ENCODE peak calls at places on chromosomes 1 and 21, in six cellular contexts. One of them, this sample, is unnamed.

GRCh38 chr1:214623430-214623829 is 20.4 kb downstream of the CENPF start:
- DNase-seq in IMR-90: no peak
- DNase-seq in neuronal stem cell: no peak
- DNase-seq in mesenchymal stem cell: no peak
- DNase-seq in mesendoderm: no peak
- DNase-seq in trophoblast cell: peak
- DNase-seq in this sample: no peak

GRCh38 chr1:12643079-12643478 is 806 bp upstream of the AADACL4 start:
- DNase-seq in IMR-90: no peak
- DNase-seq in neuronal stem cell: no peak
- DNase-seq in mesenchymal stem cell: no peak
- DNase-seq in mesendoderm: no peak
- DNase-seq in trophoblast cell: no peak
- DNase-seq in this sample: no peak

GRCh38 chr1:160547371-160547901 is 24.4 kb upstream of the SLAMF6 start:
- DNase-seq in IMR-90: no peak
- DNase-seq in neuronal stem cell: no peak
- DNase-seq in mesenchymal stem cell: no peak
- DNase-seq in mesendoderm: no peak
- DNase-seq in trophoblast cell: no peak
- DNase-seq in this sample: no peak

GRCh38 chr1:205963352-205963751 is 20.1 kb upstream of the SLC26A9 start:
- DNase-seq in IMR-90: peak
- DNase-seq in neuronal stem cell: no peak
- DNase-seq in mesenchymal stem cell: peak
- DNase-seq in mesendoderm: no peak
- DNase-seq in trophoblast cell: peak
- DNase-seq in this sample: no peak

GRCh38 chr1:42876009-42876408 is 29.6 kb downstream of the ZNF691 start:
- DNase-seq in IMR-90: no peak
- DNase-seq in neuronal stem cell: no peak
- DNase-seq in mesenchymal stem cell: no peak
- DNase-seq in mesendoderm: no peak
- DNase-seq in trophoblast cell: no peak
- DNase-seq in this sample: no peak

GRCh38 chr1:153798468-153798780 is 23.2 kb downstream of the SLC27A3 start:
- DNase-seq in IMR-90: no peak
- DNase-seq in neuronal stem cell: no peak
- DNase-seq in mesenchymal stem cell: no peak
- DNase-seq in mesendoderm: no peak
- DNase-seq in trophoblast cell: no peak
- DNase-seq in this sample: no peak

GRCh38 chr1:19845166-19845954 is 30.3 kb upstream of the RNF186 start:
- DNase-seq in IMR-90: no peak
- DNase-seq in neuronal stem cell: no peak
- DNase-seq in mesenchymal stem cell: no peak
- DNase-seq in mesendoderm: no peak
- DNase-seq in trophoblast cell: no peak
- DNase-seq in this sample: no peak

GRCh38 chr1:205128050-205128449 is 6.3 kb upstream of the RBBP5 start:
- DNase-seq in IMR-90: no peak
- DNase-seq in neuronal stem cell: no peak
- DNase-seq in mesenchymal stem cell: no peak
- DNase-seq in mesendoderm: no peak
- DNase-seq in trophoblast cell: no peak
- DNase-seq in this sample: no peak

GRCh38 chr1:20366766-20367602 is 76.3 kb downstream of the VWA5B1 start:
- DNase-seq in IMR-90: peak
- DNase-seq in neuronal stem cell: no peak
- DNase-seq in mesenchymal stem cell: peak
- DNase-seq in mesendoderm: peak
- DNase-seq in trophoblast cell: peak
- DNase-seq in this sample: peak

GRCh38 chr1:53585565-53585964 is 126.4 kb downstream of the DMRTB1 start:
- DNase-seq in IMR-90: no peak
- DNase-seq in neuronal stem cell: no peak
- DNase-seq in mesenchymal stem cell: no peak
- DNase-seq in mesendoderm: no peak
- DNase-seq in trophoblast cell: no peak
- DNase-seq in this sample: no peak

GRCh38 chr1:231940721-231941120 is 314.1 kb downstream of the DISC1 start:
- DNase-seq in IMR-90: no peak
- DNase-seq in neuronal stem cell: no peak
- DNase-seq in mesenchymal stem cell: no peak
- DNase-seq in mesendoderm: no peak
- DNase-seq in trophoblast cell: no peak
- DNase-seq in this sample: no peak

GRCh38 chr1:32742132-32742947 is 39.8 kb upstream of the SYNC start:
- DNase-seq in IMR-90: no peak
- DNase-seq in neuronal stem cell: no peak
- DNase-seq in mesenchymal stem cell: no peak
- DNase-seq in mesendoderm: peak
- DNase-seq in trophoblast cell: no peak
- DNase-seq in this sample: peak

GRCh38 chr1:243903023-243903422 is 53.0 kb upstream of the AKT3 start:
- DNase-seq in IMR-90: no peak
- DNase-seq in neuronal stem cell: no peak
- DNase-seq in mesenchymal stem cell: no peak
- DNase-seq in mesendoderm: no peak
- DNase-seq in trophoblast cell: no peak
- DNase-seq in this sample: no peak

GRCh38 chr1:244782056-244782455 is 53.4 kb upstream of the COX20 start:
- DNase-seq in IMR-90: peak
- DNase-seq in neuronal stem cell: no peak
- DNase-seq in mesenchymal stem cell: no peak
- DNase-seq in mesendoderm: no peak
- DNase-seq in trophoblast cell: no peak
- DNase-seq in this sample: no peak

GRCh38 chr1:188058801-188059200 is 1230.1 kb downstream of the PLA2G4A start:
- DNase-seq in IMR-90: no peak
- DNase-seq in neuronal stem cell: no peak
- DNase-seq in mesenchymal stem cell: no peak
- DNase-seq in mesendoderm: no peak
- DNase-seq in trophoblast cell: no peak
- DNase-seq in this sample: no peak

GRCh38 chr21:14686466-14687276 is 140.6 kb upstream of the SAMSN1 start:
- DNase-seq in IMR-90: no peak
- DNase-seq in neuronal stem cell: no peak
- DNase-seq in mesenchymal stem cell: no peak
- DNase-seq in mesendoderm: no peak
- DNase-seq in trophoblast cell: peak
- DNase-seq in this sample: no peak

GRCh38 chr21:45635271-45636151 is 8.0 kb upstream of the PCBP3 start:
- DNase-seq in IMR-90: no peak
- DNase-seq in neuronal stem cell: no peak
- DNase-seq in mesenchymal stem cell: no peak
- DNase-seq in mesendoderm: no peak
- DNase-seq in trophoblast cell: no peak
- DNase-seq in this sample: no peak

GRCh38 chr21:45637883-45638282 is 5.6 kb upstream of the PCBP3 start:
- DNase-seq in IMR-90: no peak
- DNase-seq in neuronal stem cell: no peak
- DNase-seq in mesenchymal stem cell: no peak
- DNase-seq in mesendoderm: no peak
- DNase-seq in trophoblast cell: no peak
- DNase-seq in this sample: no peak

GRCh38 chr21:45634511-45635183 is 8.9 kb upstream of the PCBP3 start:
- DNase-seq in IMR-90: peak
- DNase-seq in neuronal stem cell: no peak
- DNase-seq in mesenchymal stem cell: no peak
- DNase-seq in mesendoderm: no peak
- DNase-seq in trophoblast cell: no peak
- DNase-seq in this sample: no peak

GRCh38 chr21:45636921-45637646 is 6.4 kb upstream of the PCBP3 start:
- DNase-seq in IMR-90: no peak
- DNase-seq in neuronal stem cell: no peak
- DNase-seq in mesenchymal stem cell: no peak
- DNase-seq in mesendoderm: no peak
- DNase-seq in trophoblast cell: no peak
- DNase-seq in this sample: no peak

GRCh38 chr21:45636459-45636858 is 7.1 kb upstream of the PCBP3 start:
- DNase-seq in IMR-90: no peak
- DNase-seq in neuronal stem cell: no peak
- DNase-seq in mesenchymal stem cell: no peak
- DNase-seq in mesendoderm: no peak
- DNase-seq in trophoblast cell: no peak
- DNase-seq in this sample: no peak
- H4K8ac ChIP-seq in IMR-90: no peak
- H4K8ac ChIP-seq in neuronal stem cell: peak
- H4K8ac ChIP-seq in mesenchymal stem cell: no peak
- H4K8ac ChIP-seq in mesendoderm: no peak
- H4K8ac ChIP-seq in trophoblast cell: no peak
- H4K8ac ChIP-seq in this sample: no peak

DNA sequence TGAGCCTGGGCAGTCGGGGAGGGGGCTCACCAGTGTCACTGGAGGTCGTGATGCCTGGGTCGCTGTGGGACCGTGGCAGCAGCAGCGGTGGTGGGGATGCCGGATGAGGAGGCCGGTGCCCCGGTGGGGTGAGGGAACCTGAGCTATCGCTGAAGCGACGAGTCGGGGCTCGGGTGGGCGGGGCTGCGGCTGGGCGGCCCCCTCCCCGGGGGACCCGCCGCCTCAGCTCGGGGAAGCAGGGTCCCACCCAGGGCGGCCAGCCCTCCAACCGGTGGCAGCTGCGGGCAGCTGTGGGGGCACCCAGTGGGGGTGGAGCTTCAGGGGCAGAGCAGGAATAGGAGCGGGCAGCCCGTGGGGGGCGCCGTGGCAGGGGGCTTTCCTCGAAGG is 5.0 kb downstream of the ENTREP3 start:
- DNase-seq in IMR-90: no peak
- DNase-seq in neuronal stem cell: no peak
- DNase-seq in mesenchymal stem cell: no peak
- DNase-seq in mesendoderm: no peak
- DNase-seq in trophoblast cell: no peak
- DNase-seq in this sample: no peak
- H3K4me3 ChIP-seq in IMR-90: no peak
- H3K4me3 ChIP-seq in neuronal stem cell: no peak
- H3K4me3 ChIP-seq in mesenchymal stem cell: no peak
- H3K4me3 ChIP-seq in mesendoderm: peak
- H3K4me3 ChIP-seq in trophoblast cell: peak
- H3K4me3 ChIP-seq in this sample: peak

GRCh38 chr1:36385410-36386261 is at the start of gene STK40:
- DNase-seq in IMR-90: peak
- DNase-seq in neuronal stem cell: peak
- DNase-seq in mesenchymal stem cell: peak
- DNase-seq in mesendoderm: peak
- DNase-seq in trophoblast cell: peak
- DNase-seq in this sample: peak
- H4K8ac ChIP-seq in IMR-90: peak
- H4K8ac ChIP-seq in neuronal stem cell: no peak
- H4K8ac ChIP-seq in mesenchymal stem cell: peak
- H4K8ac ChIP-seq in mesendoderm: peak
- H4K8ac ChIP-seq in trophoblast cell: peak
- H4K8ac ChIP-seq in this sample: peak

GRCh38 chr1:55213885-55214213 is 1.3 kb downstream of the USP24 start:
- DNase-seq in IMR-90: no peak
- DNase-seq in neuronal stem cell: no peak
- DNase-seq in mesenchymal stem cell: no peak
- DNase-seq in mesendoderm: no peak
- DNase-seq in trophoblast cell: no peak
- DNase-seq in this sample: no peak

GRCh38 chr1:55214214-55214902 is 806 bp downstream of the USP24 start:
- DNase-seq in IMR-90: no peak
- DNase-seq in neuronal stem cell: peak
- DNase-seq in mesenchymal stem cell: peak
- DNase-seq in mesendoderm: peak
- DNase-seq in trophoblast cell: no peak
- DNase-seq in this sample: peak

GRCh38 chr1:55215194-55216021 is at the start of gene USP24:
- DNase-seq in IMR-90: peak
- DNase-seq in neuronal stem cell: peak
- DNase-seq in mesenchymal stem cell: peak
- DNase-seq in mesendoderm: peak
- DNase-seq in trophoblast cell: peak
- DNase-seq in this sample: peak

GRCh38 chr1:55216078-55216477 is 914 bp upstream of the USP24 start:
- DNase-seq in IMR-90: no peak
- DNase-seq in neuronal stem cell: no peak
- DNase-seq in mesenchymal stem cell: no peak
- DNase-seq in mesendoderm: no peak
- DNase-seq in trophoblast cell: no peak
- DNase-seq in this sample: no peak

DNA sequence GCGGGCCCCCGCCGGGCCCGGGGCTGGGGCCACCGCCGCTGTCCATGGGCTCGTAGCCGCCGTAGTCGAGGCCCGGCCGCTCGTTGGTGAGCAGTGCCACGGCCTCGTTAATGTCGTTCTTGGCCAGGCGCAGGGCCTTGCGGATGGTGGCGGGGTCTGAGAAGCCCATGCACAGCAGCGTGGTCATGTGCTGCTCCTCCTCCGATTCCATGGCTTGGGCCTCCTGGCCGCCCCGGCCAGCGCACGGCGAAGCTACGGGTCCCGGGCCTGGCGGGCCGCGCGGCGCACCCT is 316 bp downstream of the USP24 start:
- DNase-seq in IMR-90: peak
- DNase-seq in neuronal stem cell: peak
- DNase-seq in mesenchymal stem cell: peak
- DNase-seq in mesendoderm: peak
- DNase-seq in trophoblast cell: no peak
- DNase-seq in this sample: peak
- H3K4me3 ChIP-seq in IMR-90: peak
- H3K4me3 ChIP-seq in neuronal stem cell: peak
- H3K4me3 ChIP-seq in mesenchymal stem cell: peak
- H3K4me3 ChIP-seq in mesendoderm: peak
- H3K4me3 ChIP-seq in trophoblast cell: peak
- H3K4me3 ChIP-seq in this sample: peak